ENCODE peak calls at places on chromosomes 11 and 22, in nine cellular contexts. One of them, this sample, is unnamed.

GRCh38 chr11:10606536-10607208 is 38.2 kb upstream of the LYVE1 start:
- DNase-seq in NCI-H510A treated with DMSO at 0.1 percent for 48 hours: no peak
- DNase-seq in stimulated activated CD4-positive, alpha-beta T cell treated with anti-CD3 and anti-CD28 coated beads, Interleukin-2, amount 100 ng/mL, for 48 hours: no peak
- DNase-seq in astrocyte of the cerebellum: no peak
- DNase-seq in HTR-8/SVneo: no peak
- DNase-seq in ELR: peak; percentile 72
- DNase-seq in left colon: no peak
- DNase-seq in activated CD4-positive, alpha-beta T cell treated with anti-CD3 and anti-CD28 coated beads, Interleukin-2, amount 10 ng/mL, durations not matched to agents 7 days and 5 days: no peak
- DNase-seq in brain microvascular endothelial cell: peak; percentile 44
- DNase-seq in this sample: peak; percentile 4

GRCh38 chr11:45945392-45945999 is 23.0 kb downstream of the LARGE2 start:
- DNase-seq in ELR: no peak
- DNase-seq in activated CD4-positive, alpha-beta T cell treated with anti-CD3 and anti-CD28 coated beads, Interleukin-2, amount 10 ng/mL, durations not matched to agents 7 days and 5 days: no peak
- DNase-seq in NCI-H510A treated with DMSO at 0.1 percent for 48 hours: no peak
- DNase-seq in stimulated activated CD4-positive, alpha-beta T cell treated with anti-CD3 and anti-CD28 coated beads, Interleukin-2, amount 100 ng/mL, for 48 hours: no peak
- DNase-seq in left colon: no peak
- DNase-seq in astrocyte of the cerebellum: no peak
- DNase-seq in HTR-8/SVneo: no peak
- DNase-seq in brain microvascular endothelial cell: no peak
- DNase-seq in this sample: no peak

GRCh38 chr11:72696866-72697428 is 22.7 kb upstream of the PDE2A start:
- DNase-seq in left colon: no peak
- DNase-seq in activated CD4-positive, alpha-beta T cell treated with anti-CD3 and anti-CD28 coated beads, Interleukin-2, amount 10 ng/mL, durations not matched to agents 7 days and 5 days: no peak
- DNase-seq in NCI-H510A treated with DMSO at 0.1 percent for 48 hours: no peak
- DNase-seq in HTR-8/SVneo: no peak
- DNase-seq in brain microvascular endothelial cell: no peak
- DNase-seq in stimulated activated CD4-positive, alpha-beta T cell treated with anti-CD3 and anti-CD28 coated beads, Interleukin-2, amount 100 ng/mL, for 48 hours: no peak
- DNase-seq in astrocyte of the cerebellum: no peak
- DNase-seq in ELR: peak; percentile 41
- DNase-seq in this sample: no peak

GRCh38 chr11:18617688-18618340 is 16.3 kb downstream of the SPTY2D1 start:
- DNase-seq in HTR-8/SVneo: no peak
- DNase-seq in astrocyte of the cerebellum: peak; percentile 56
- DNase-seq in left colon: no peak
- DNase-seq in ELR: no peak
- DNase-seq in NCI-H510A treated with DMSO at 0.1 percent for 48 hours: no peak
- DNase-seq in activated CD4-positive, alpha-beta T cell treated with anti-CD3 and anti-CD28 coated beads, Interleukin-2, amount 10 ng/mL, durations not matched to agents 7 days and 5 days: peak; percentile 64
- DNase-seq in brain microvascular endothelial cell: peak; percentile 45
- DNase-seq in stimulated activated CD4-positive, alpha-beta T cell treated with anti-CD3 and anti-CD28 coated beads, Interleukin-2, amount 100 ng/mL, for 48 hours: no peak
- DNase-seq in this sample: no peak

GRCh38 chr11:119903821-119904220 is 174.8 kb upstream of the NECTIN1 start:
- DNase-seq in ELR: no peak
- DNase-seq in HTR-8/SVneo: no peak
- DNase-seq in activated CD4-positive, alpha-beta T cell treated with anti-CD3 and anti-CD28 coated beads, Interleukin-2, amount 10 ng/mL, durations not matched to agents 7 days and 5 days: no peak
- DNase-seq in astrocyte of the cerebellum: no peak
- DNase-seq in stimulated activated CD4-positive, alpha-beta T cell treated with anti-CD3 and anti-CD28 coated beads, Interleukin-2, amount 100 ng/mL, for 48 hours: no peak
- DNase-seq in left colon: no peak
- DNase-seq in NCI-H510A treated with DMSO at 0.1 percent for 48 hours: no peak
- DNase-seq in brain microvascular endothelial cell: no peak
- DNase-seq in this sample: no peak

GRCh38 chr11:49221112-49221511 is 12.7 kb upstream of the FOLH1 start:
- DNase-seq in left colon: no peak
- DNase-seq in brain microvascular endothelial cell: no peak
- DNase-seq in activated CD4-positive, alpha-beta T cell treated with anti-CD3 and anti-CD28 coated beads, Interleukin-2, amount 10 ng/mL, durations not matched to agents 7 days and 5 days: no peak
- DNase-seq in ELR: no peak
- DNase-seq in HTR-8/SVneo: no peak
- DNase-seq in NCI-H510A treated with DMSO at 0.1 percent for 48 hours: no peak
- DNase-seq in astrocyte of the cerebellum: no peak
- DNase-seq in stimulated activated CD4-positive, alpha-beta T cell treated with anti-CD3 and anti-CD28 coated beads, Interleukin-2, amount 100 ng/mL, for 48 hours: no peak
- DNase-seq in this sample: no peak

GRCh38 chr11:30855383-30856006 is 269.3 kb upstream of the MPPED2 start:
- DNase-seq in HTR-8/SVneo: no peak
- DNase-seq in NCI-H510A treated with DMSO at 0.1 percent for 48 hours: no peak
- DNase-seq in brain microvascular endothelial cell: no peak
- DNase-seq in activated CD4-positive, alpha-beta T cell treated with anti-CD3 and anti-CD28 coated beads, Interleukin-2, amount 10 ng/mL, durations not matched to agents 7 days and 5 days: no peak
- DNase-seq in left colon: no peak
- DNase-seq in ELR: peak; percentile 25
- DNase-seq in stimulated activated CD4-positive, alpha-beta T cell treated with anti-CD3 and anti-CD28 coated beads, Interleukin-2, amount 100 ng/mL, for 48 hours: no peak
- DNase-seq in astrocyte of the cerebellum: peak; percentile 5
- DNase-seq in this sample: no peak

GRCh38 chr22:46105494-46106278 is 44.6 kb upstream of the PPARA start:
- DNase-seq in NCI-H510A treated with DMSO at 0.1 percent for 48 hours: no peak
- DNase-seq in stimulated activated CD4-positive, alpha-beta T cell treated with anti-CD3 and anti-CD28 coated beads, Interleukin-2, amount 100 ng/mL, for 48 hours: no peak
- DNase-seq in ELR: no peak
- DNase-seq in brain microvascular endothelial cell: peak; percentile 27
- DNase-seq in HTR-8/SVneo: no peak
- DNase-seq in left colon: peak; percentile 81
- DNase-seq in activated CD4-positive, alpha-beta T cell treated with anti-CD3 and anti-CD28 coated beads, Interleukin-2, amount 10 ng/mL, durations not matched to agents 7 days and 5 days: no peak
- DNase-seq in astrocyte of the cerebellum: peak; percentile 79
- DNase-seq in this sample: no peak

GRCh38 chr11:44112083-44112865 is 16.8 kb downstream of the EXT2 start:
- DNase-seq in activated CD4-positive, alpha-beta T cell treated with anti-CD3 and anti-CD28 coated beads, Interleukin-2, amount 10 ng/mL, durations not matched to agents 7 days and 5 days: no peak
- DNase-seq in HTR-8/SVneo: no peak
- DNase-seq in brain microvascular endothelial cell: peak; percentile 46
- DNase-seq in stimulated activated CD4-positive, alpha-beta T cell treated with anti-CD3 and anti-CD28 coated beads, Interleukin-2, amount 100 ng/mL, for 48 hours: no peak
- DNase-seq in left colon: no peak
- DNase-seq in astrocyte of the cerebellum: peak; percentile 9
- DNase-seq in ELR: peak; percentile 80
- DNase-seq in NCI-H510A treated with DMSO at 0.1 percent for 48 hours: no peak
- DNase-seq in this sample: peak; percentile 88

GRCh38 chr11:12792018-12792417 is 117.8 kb downstream of the TEAD1 start:
- DNase-seq in stimulated activated CD4-positive, alpha-beta T cell treated with anti-CD3 and anti-CD28 coated beads, Interleukin-2, amount 100 ng/mL, for 48 hours: no peak
- DNase-seq in astrocyte of the cerebellum: no peak
- DNase-seq in ELR: no peak
- DNase-seq in NCI-H510A treated with DMSO at 0.1 percent for 48 hours: no peak
- DNase-seq in left colon: no peak
- DNase-seq in activated CD4-positive, alpha-beta T cell treated with anti-CD3 and anti-CD28 coated beads, Interleukin-2, amount 10 ng/mL, durations not matched to agents 7 days and 5 days: no peak
- DNase-seq in brain microvascular endothelial cell: no peak
- DNase-seq in HTR-8/SVneo: no peak
- DNase-seq in this sample: no peak

GRCh38 chr11:68954970-68955958 is 25.5 kb downstream of the MRGPRD start:
- DNase-seq in stimulated activated CD4-positive, alpha-beta T cell treated with anti-CD3 and anti-CD28 coated beads, Interleukin-2, amount 100 ng/mL, for 48 hours: no peak
- DNase-seq in ELR: peak; percentile 78
- DNase-seq in brain microvascular endothelial cell: peak; percentile 5
- DNase-seq in NCI-H510A treated with DMSO at 0.1 percent for 48 hours: no peak
- DNase-seq in activated CD4-positive, alpha-beta T cell treated with anti-CD3 and anti-CD28 coated beads, Interleukin-2, amount 10 ng/mL, durations not matched to agents 7 days and 5 days: no peak
- DNase-seq in astrocyte of the cerebellum: no peak
- DNase-seq in left colon: peak; percentile 83
- DNase-seq in HTR-8/SVneo: no peak
- DNase-seq in this sample: peak; percentile 34

GRCh38 chr11:124865902-124866851 is 945 bp downstream of the ROBO3 start:
- DNase-seq in activated CD4-positive, alpha-beta T cell treated with anti-CD3 and anti-CD28 coated beads, Interleukin-2, amount 10 ng/mL, durations not matched to agents 7 days and 5 days: peak; percentile 46
- DNase-seq in stimulated activated CD4-positive, alpha-beta T cell treated with anti-CD3 and anti-CD28 coated beads, Interleukin-2, amount 100 ng/mL, for 48 hours: peak; percentile 57
- DNase-seq in brain microvascular endothelial cell: no peak
- DNase-seq in ELR: peak; percentile 49
- DNase-seq in NCI-H510A treated with DMSO at 0.1 percent for 48 hours: no peak
- DNase-seq in left colon: no peak
- DNase-seq in astrocyte of the cerebellum: no peak
- DNase-seq in HTR-8/SVneo: peak; percentile 17
- DNase-seq in this sample: peak; percentile 40

GRCh38 chr22:39223091-39223710 is 21.6 kb downstream of the PDGFB start:
- DNase-seq in astrocyte of the cerebellum: no peak
- DNase-seq in left colon: no peak
- DNase-seq in brain microvascular endothelial cell: no peak
- DNase-seq in ELR: no peak
- DNase-seq in stimulated activated CD4-positive, alpha-beta T cell treated with anti-CD3 and anti-CD28 coated beads, Interleukin-2, amount 100 ng/mL, for 48 hours: no peak
- DNase-seq in HTR-8/SVneo: no peak
- DNase-seq in NCI-H510A treated with DMSO at 0.1 percent for 48 hours: no peak
- DNase-seq in activated CD4-positive, alpha-beta T cell treated with anti-CD3 and anti-CD28 coated beads, Interleukin-2, amount 10 ng/mL, durations not matched to agents 7 days and 5 days: no peak
- DNase-seq in this sample: peak; percentile 9

GRCh38 chr11:96137357-96137756 is 205.6 kb downstream of the MAML2 start:
- DNase-seq in NCI-H510A treated with DMSO at 0.1 percent for 48 hours: no peak
- DNase-seq in astrocyte of the cerebellum: no peak
- DNase-seq in ELR: no peak
- DNase-seq in brain microvascular endothelial cell: no peak
- DNase-seq in activated CD4-positive, alpha-beta T cell treated with anti-CD3 and anti-CD28 coated beads, Interleukin-2, amount 10 ng/mL, durations not matched to agents 7 days and 5 days: no peak
- DNase-seq in stimulated activated CD4-positive, alpha-beta T cell treated with anti-CD3 and anti-CD28 coated beads, Interleukin-2, amount 100 ng/mL, for 48 hours: no peak
- DNase-seq in left colon: no peak
- DNase-seq in HTR-8/SVneo: no peak
- DNase-seq in this sample: no peak

GRCh38 chr22:44664149-44664548 is 37.9 kb upstream of the PRR5 start:
- DNase-seq in HTR-8/SVneo: no peak
- DNase-seq in astrocyte of the cerebellum: no peak
- DNase-seq in left colon: peak; percentile 72
- DNase-seq in NCI-H510A treated with DMSO at 0.1 percent for 48 hours: no peak
- DNase-seq in stimulated activated CD4-positive, alpha-beta T cell treated with anti-CD3 and anti-CD28 coated beads, Interleukin-2, amount 100 ng/mL, for 48 hours: no peak
- DNase-seq in ELR: no peak
- DNase-seq in brain microvascular endothelial cell: peak; percentile 24
- DNase-seq in activated CD4-positive, alpha-beta T cell treated with anti-CD3 and anti-CD28 coated beads, Interleukin-2, amount 10 ng/mL, durations not matched to agents 7 days and 5 days: peak; percentile 74
- DNase-seq in this sample: peak; percentile 73

GRCh38 chr11:108568183-108568858 is 25.2 kb downstream of the EXPH5 start:
- DNase-seq in HTR-8/SVneo: no peak
- DNase-seq in left colon: no peak
- DNase-seq in ELR: no peak
- DNase-seq in activated CD4-positive, alpha-beta T cell treated with anti-CD3 and anti-CD28 coated beads, Interleukin-2, amount 10 ng/mL, durations not matched to agents 7 days and 5 days: no peak
- DNase-seq in astrocyte of the cerebellum: no peak
- DNase-seq in brain microvascular endothelial cell: no peak
- DNase-seq in NCI-H510A treated with DMSO at 0.1 percent for 48 hours: no peak
- DNase-seq in stimulated activated CD4-positive, alpha-beta T cell treated with anti-CD3 and anti-CD28 coated beads, Interleukin-2, amount 100 ng/mL, for 48 hours: no peak
- DNase-seq in this sample: no peak

GRCh38 chr11:121655481-121656332 is 202.9 kb upstream of the SORL1-AS1 start:
- DNase-seq in NCI-H510A treated with DMSO at 0.1 percent for 48 hours: peak; percentile 11
- DNase-seq in HTR-8/SVneo: peak; percentile 87
- DNase-seq in stimulated activated CD4-positive, alpha-beta T cell treated with anti-CD3 and anti-CD28 coated beads, Interleukin-2, amount 100 ng/mL, for 48 hours: peak; percentile 67
- DNase-seq in left colon: peak; percentile 68
- DNase-seq in activated CD4-positive, alpha-beta T cell treated with anti-CD3 and anti-CD28 coated beads, Interleukin-2, amount 10 ng/mL, durations not matched to agents 7 days and 5 days: peak; percentile 68
- DNase-seq in brain microvascular endothelial cell: peak; percentile 96
- DNase-seq in astrocyte of the cerebellum: peak; percentile 90
- DNase-seq in ELR: peak; percentile 94
- DNase-seq in this sample: peak; percentile 83

GRCh38 chr11:12657981-12658380 is 16.2 kb upstream of the TEAD1 start:
- DNase-seq in NCI-H510A treated with DMSO at 0.1 percent for 48 hours: no peak
- DNase-seq in activated CD4-positive, alpha-beta T cell treated with anti-CD3 and anti-CD28 coated beads, Interleukin-2, amount 10 ng/mL, durations not matched to agents 7 days and 5 days: no peak
- DNase-seq in left colon: no peak
- DNase-seq in astrocyte of the cerebellum: no peak
- DNase-seq in ELR: no peak
- DNase-seq in stimulated activated CD4-positive, alpha-beta T cell treated with anti-CD3 and anti-CD28 coated beads, Interleukin-2, amount 100 ng/mL, for 48 hours: no peak
- DNase-seq in HTR-8/SVneo: no peak
- DNase-seq in brain microvascular endothelial cell: no peak
- DNase-seq in this sample: no peak

GRCh38 chr22:22666307-22667091 is 22.1 kb downstream of the GGTLC2 start:
- DNase-seq in HTR-8/SVneo: no peak
- DNase-seq in NCI-H510A treated with DMSO at 0.1 percent for 48 hours: peak; percentile 12
- DNase-seq in astrocyte of the cerebellum: no peak
- DNase-seq in brain microvascular endothelial cell: peak; percentile 29
- DNase-seq in ELR: peak; percentile 17
- DNase-seq in activated CD4-positive, alpha-beta T cell treated with anti-CD3 and anti-CD28 coated beads, Interleukin-2, amount 10 ng/mL, durations not matched to agents 7 days and 5 days: peak; percentile 22
- DNase-seq in left colon: peak; percentile 31
- DNase-seq in stimulated activated CD4-positive, alpha-beta T cell treated with anti-CD3 and anti-CD28 coated beads, Interleukin-2, amount 100 ng/mL, for 48 hours: no peak
- DNase-seq in this sample: peak; percentile 47

GRCh38 chr11:129460714-129461113 is 85.1 kb downstream of the BARX2 start:
- DNase-seq in HTR-8/SVneo: no peak
- DNase-seq in left colon: no peak
- DNase-seq in activated CD4-positive, alpha-beta T cell treated with anti-CD3 and anti-CD28 coated beads, Interleukin-2, amount 10 ng/mL, durations not matched to agents 7 days and 5 days: no peak
- DNase-seq in astrocyte of the cerebellum: no peak
- DNase-seq in NCI-H510A treated with DMSO at 0.1 percent for 48 hours: peak; percentile 95
- DNase-seq in stimulated activated CD4-positive, alpha-beta T cell treated with anti-CD3 and anti-CD28 coated beads, Interleukin-2, amount 100 ng/mL, for 48 hours: no peak
- DNase-seq in ELR: no peak
- DNase-seq in brain microvascular endothelial cell: no peak
- DNase-seq in this sample: no peak

GRCh38 chr22:27246558-27246957 is 555.0 kb downstream of the MN1 start:
- DNase-seq in brain microvascular endothelial cell: no peak
- DNase-seq in ELR: no peak
- DNase-seq in HTR-8/SVneo: no peak
- DNase-seq in stimulated activated CD4-positive, alpha-beta T cell treated with anti-CD3 and anti-CD28 coated beads, Interleukin-2, amount 100 ng/mL, for 48 hours: no peak
- DNase-seq in activated CD4-positive, alpha-beta T cell treated with anti-CD3 and anti-CD28 coated beads, Interleukin-2, amount 10 ng/mL, durations not matched to agents 7 days and 5 days: no peak
- DNase-seq in NCI-H510A treated with DMSO at 0.1 percent for 48 hours: no peak
- DNase-seq in left colon: no peak
- DNase-seq in astrocyte of the cerebellum: no peak
- DNase-seq in this sample: no peak

GRCh38 chr11:72626637-72626936 is 47.6 kb downstream of the PDE2A start:
- DNase-seq in left colon: no peak
- DNase-seq in ELR: no peak
- DNase-seq in astrocyte of the cerebellum: no peak
- DNase-seq in activated CD4-positive, alpha-beta T cell treated with anti-CD3 and anti-CD28 coated beads, Interleukin-2, amount 10 ng/mL, durations not matched to agents 7 days and 5 days: no peak
- DNase-seq in brain microvascular endothelial cell: no peak
- DNase-seq in stimulated activated CD4-positive, alpha-beta T cell treated with anti-CD3 and anti-CD28 coated beads, Interleukin-2, amount 100 ng/mL, for 48 hours: no peak
- DNase-seq in NCI-H510A treated with DMSO at 0.1 percent for 48 hours: no peak
- DNase-seq in HTR-8/SVneo: no peak
- DNase-seq in this sample: no peak

GRCh38 chr11:44731685-44732411 is 5.1 kb downstream of the TSPAN18 start:
- DNase-seq in stimulated activated CD4-positive, alpha-beta T cell treated with anti-CD3 and anti-CD28 coated beads, Interleukin-2, amount 100 ng/mL, for 48 hours: no peak
- DNase-seq in astrocyte of the cerebellum: no peak
- DNase-seq in HTR-8/SVneo: no peak
- DNase-seq in activated CD4-positive, alpha-beta T cell treated with anti-CD3 and anti-CD28 coated beads, Interleukin-2, amount 10 ng/mL, durations not matched to agents 7 days and 5 days: no peak
- DNase-seq in brain microvascular endothelial cell: no peak
- DNase-seq in NCI-H510A treated with DMSO at 0.1 percent for 48 hours: no peak
- DNase-seq in left colon: peak; percentile 44
- DNase-seq in ELR: no peak
- DNase-seq in this sample: peak; percentile 76

GRCh38 chr11:1084561-1085439 is 10.1 kb downstream of the MUC2 start:
- DNase-seq in activated CD4-positive, alpha-beta T cell treated with anti-CD3 and anti-CD28 coated beads, Interleukin-2, amount 10 ng/mL, durations not matched to agents 7 days and 5 days: no peak
- DNase-seq in left colon: no peak
- DNase-seq in brain microvascular endothelial cell: no peak
- DNase-seq in HTR-8/SVneo: no peak
- DNase-seq in stimulated activated CD4-positive, alpha-beta T cell treated with anti-CD3 and anti-CD28 coated beads, Interleukin-2, amount 100 ng/mL, for 48 hours: no peak
- DNase-seq in NCI-H510A treated with DMSO at 0.1 percent for 48 hours: no peak
- DNase-seq in astrocyte of the cerebellum: no peak
- DNase-seq in ELR: no peak
- DNase-seq in this sample: no peak

GRCh38 chr11:103633037-103633788 is 403.2 kb upstream of the DDI1 start:
- DNase-seq in NCI-H510A treated with DMSO at 0.1 percent for 48 hours: no peak
- DNase-seq in stimulated activated CD4-positive, alpha-beta T cell treated with anti-CD3 and anti-CD28 coated beads, Interleukin-2, amount 100 ng/mL, for 48 hours: no peak
- DNase-seq in ELR: peak; percentile 50
- DNase-seq in HTR-8/SVneo: peak; percentile 59
- DNase-seq in activated CD4-positive, alpha-beta T cell treated with anti-CD3 and anti-CD28 coated beads, Interleukin-2, amount 10 ng/mL, durations not matched to agents 7 days and 5 days: no peak
- DNase-seq in brain microvascular endothelial cell: no peak
- DNase-seq in astrocyte of the cerebellum: peak; percentile 60
- DNase-seq in left colon: no peak
- DNase-seq in this sample: no peak

GRCh38 chr11:31702966-31703365 is 108.2 kb downstream of the PAX6 start:
- DNase-seq in stimulated activated CD4-positive, alpha-beta T cell treated with anti-CD3 and anti-CD28 coated beads, Interleukin-2, amount 100 ng/mL, for 48 hours: no peak
- DNase-seq in activated CD4-positive, alpha-beta T cell treated with anti-CD3 and anti-CD28 coated beads, Interleukin-2, amount 10 ng/mL, durations not matched to agents 7 days and 5 days: no peak
- DNase-seq in ELR: peak; percentile 76
- DNase-seq in brain microvascular endothelial cell: peak; percentile 24
- DNase-seq in HTR-8/SVneo: no peak
- DNase-seq in NCI-H510A treated with DMSO at 0.1 percent for 48 hours: peak; percentile 28
- DNase-seq in astrocyte of the cerebellum: no peak
- DNase-seq in left colon: no peak
- DNase-seq in this sample: no peak

GRCh38 chr11:60950933-60951610 is 904 bp downstream of the SLC15A3 start:
- DNase-seq in activated CD4-positive, alpha-beta T cell treated with anti-CD3 and anti-CD28 coated beads, Interleukin-2, amount 10 ng/mL, durations not matched to agents 7 days and 5 days: no peak
- DNase-seq in HTR-8/SVneo: no peak
- DNase-seq in left colon: no peak
- DNase-seq in ELR: no peak
- DNase-seq in astrocyte of the cerebellum: no peak
- DNase-seq in NCI-H510A treated with DMSO at 0.1 percent for 48 hours: no peak
- DNase-seq in stimulated activated CD4-positive, alpha-beta T cell treated with anti-CD3 and anti-CD28 coated beads, Interleukin-2, amount 100 ng/mL, for 48 hours: peak; percentile 18
- DNase-seq in brain microvascular endothelial cell: no peak
- DNase-seq in this sample: no peak

GRCh38 chr11:17500673-17501072 is 24.0 kb upstream of the ABCC8 start:
- DNase-seq in ELR: no peak
- DNase-seq in astrocyte of the cerebellum: no peak
- DNase-seq in NCI-H510A treated with DMSO at 0.1 percent for 48 hours: no peak
- DNase-seq in stimulated activated CD4-positive, alpha-beta T cell treated with anti-CD3 and anti-CD28 coated beads, Interleukin-2, amount 100 ng/mL, for 48 hours: no peak
- DNase-seq in brain microvascular endothelial cell: no peak
- DNase-seq in left colon: no peak
- DNase-seq in activated CD4-positive, alpha-beta T cell treated with anti-CD3 and anti-CD28 coated beads, Interleukin-2, amount 10 ng/mL, durations not matched to agents 7 days and 5 days: no peak
- DNase-seq in HTR-8/SVneo: no peak
- DNase-seq in this sample: no peak

GRCh38 chr11:65743928-65744698 is 23.5 kb upstream of the RNASEH2C start:
- DNase-seq in ELR: peak; percentile 50
- DNase-seq in HTR-8/SVneo: peak; percentile 51
- DNase-seq in NCI-H510A treated with DMSO at 0.1 percent for 48 hours: peak; percentile 38
- DNase-seq in activated CD4-positive, alpha-beta T cell treated with anti-CD3 and anti-CD28 coated beads, Interleukin-2, amount 10 ng/mL, durations not matched to agents 7 days and 5 days: no peak
- DNase-seq in brain microvascular endothelial cell: no peak
- DNase-seq in astrocyte of the cerebellum: no peak
- DNase-seq in stimulated activated CD4-positive, alpha-beta T cell treated with anti-CD3 and anti-CD28 coated beads, Interleukin-2, amount 100 ng/mL, for 48 hours: no peak
- DNase-seq in left colon: peak; percentile 55
- DNase-seq in this sample: peak; percentile 54

This sample was measured in adrenal gland.